ENCODE peak calls at places on chromosomes 5 and 9, in four cellular contexts. One of them, this sample, is unnamed.

GRCh38 chr9:83448606-83449005 is 89.6 kb downstream of the FRMD3 start:
- DNase-seq in GM12878: no peak
- DNase-seq in HepG2: no peak
- DNase-seq in K562: no peak
- DNase-seq in this sample: no peak

GRCh38 chr5:168085321-168086040 is 206.0 kb upstream of the WWC1 start:
- DNase-seq in K562: no peak
- DNase-seq in GM12878: no peak
- DNase-seq in HepG2: no peak
- DNase-seq in this sample: no peak

GRCh38 chr5:62183727-62184126 is 122.3 kb upstream of the KIF2A start:
- DNase-seq in K562: no peak
- DNase-seq in HepG2: no peak
- DNase-seq in GM12878: no peak
- DNase-seq in this sample: no peak

GRCh38 chr9:93667006-93667405 is 90.6 kb downstream of the PHF2 start:
- DNase-seq in GM12878: no peak
- DNase-seq in HepG2: no peak
- DNase-seq in K562: no peak
- DNase-seq in this sample: no peak

GRCh38 chr5:5467737-5468136 is 45.3 kb downstream of the ICE1 start:
- DNase-seq in HepG2: no peak
- DNase-seq in GM12878: no peak
- DNase-seq in K562: no peak
- DNase-seq in this sample: no peak

GRCh38 chr5:121053055-121053985 is 589.2 kb downstream of the PRR16 start:
- DNase-seq in GM12878: no peak
- DNase-seq in HepG2: no peak
- DNase-seq in K562: no peak
- DNase-seq in this sample: no peak

GRCh38 chr9:109166171-109166770 is 778 bp downstream of the FRRS1L start:
- DNase-seq in HepG2: no peak
- DNase-seq in K562: no peak
- DNase-seq in GM12878: no peak
- DNase-seq in this sample: no peak

GRCh38 chr5:74625742-74626241 is 14.7 kb downstream of the ENC1 start:
- DNase-seq in HepG2: no peak
- DNase-seq in GM12878: no peak
- DNase-seq in K562: no peak
- DNase-seq in this sample: peak; percentile 28

GRCh38 chr5:78626009-78626571 is 22.5 kb downstream of the LHFPL2 start:
- DNase-seq in HepG2: no peak
- DNase-seq in GM12878: no peak
- DNase-seq in K562: no peak
- DNase-seq in this sample: no peak

GRCh38 chr5:53871050-53871449 is 310.6 kb downstream of the NDUFS4 start:
- DNase-seq in GM12878: no peak
- DNase-seq in K562: no peak
- DNase-seq in HepG2: no peak
- DNase-seq in this sample: no peak

GRCh38 chr5:41637869-41638268 is 127.5 kb upstream of the PLCXD3 start:
- DNase-seq in K562: no peak
- DNase-seq in HepG2: no peak
- DNase-seq in GM12878: no peak
- DNase-seq in this sample: peak; percentile 6

GRCh38 chr5:107926121-107926520 is 255.4 kb upstream of the EFNA5 start:
- DNase-seq in GM12878: no peak
- DNase-seq in K562: no peak
- DNase-seq in HepG2: no peak
- DNase-seq in this sample: no peak

GRCh38 chr9:90137824-90138223 is 504.8 kb downstream of the DIRAS2 start:
- DNase-seq in HepG2: no peak
- DNase-seq in K562: no peak
- DNase-seq in GM12878: no peak
- DNase-seq in this sample: no peak

GRCh38 chr5:172164773-172165212 is 23.2 kb downstream of the STK10 start:
- DNase-seq in HepG2: peak; percentile 58
- DNase-seq in GM12878: no peak
- DNase-seq in K562: no peak
- DNase-seq in this sample: no peak

GRCh38 chr5:178332096-178332780 is 99.6 kb upstream of the PHYKPL start:
- DNase-seq in K562: no peak
- DNase-seq in GM12878: no peak
- DNase-seq in HepG2: no peak
- DNase-seq in this sample: no peak

GRCh38 chr9:21812945-21813568 is 10.6 kb downstream of the MTAP start:
- DNase-seq in GM12878: no peak
- DNase-seq in K562: no peak
- DNase-seq in HepG2: peak; percentile 51
- DNase-seq in this sample: peak; percentile 80

GRCh38 chr5:145737578-145737977 is 97.6 kb downstream of the PRELID2 start:
- DNase-seq in HepG2: no peak
- DNase-seq in K562: no peak
- DNase-seq in GM12878: no peak
- DNase-seq in this sample: no peak

GRCh38 chr5:137254695-137255094 is 244.4 kb downstream of the SPOCK1 start:
- DNase-seq in GM12878: no peak
- DNase-seq in K562: no peak
- DNase-seq in HepG2: no peak
- DNase-seq in this sample: no peak

GRCh38 chr9:84667571-84668203 is 1.8 kb upstream of the NTRK2 start:
- DNase-seq in HepG2: no peak
- DNase-seq in K562: no peak
- DNase-seq in GM12878: no peak
- DNase-seq in this sample: peak; percentile 28

GRCh38 chr9:32486839-32487562 is 39.0 kb downstream of the RIGI start:
- DNase-seq in GM12878: no peak
- DNase-seq in K562: no peak
- DNase-seq in HepG2: peak; percentile 78
- DNase-seq in this sample: no peak

GRCh38 chr9:112640311-112640710 is 77.6 kb downstream of the INIP start:
- DNase-seq in HepG2: no peak
- DNase-seq in K562: no peak
- DNase-seq in GM12878: no peak
- DNase-seq in this sample: no peak

GRCh38 chr5:176608937-176609723 is 826 bp downstream of the GPRIN1 start:
- DNase-seq in HepG2: no peak
- DNase-seq in GM12878: no peak
- DNase-seq in K562: peak; percentile 52
- DNase-seq in this sample: no peak

GRCh38 chr5:154740957-154741356 is 14.2 kb upstream of the LARP1 start:
- DNase-seq in GM12878: no peak
- DNase-seq in K562: peak; percentile 27
- DNase-seq in HepG2: no peak
- DNase-seq in this sample: no peak

GRCh38 chr5:33072700-33073099 is 361.6 kb downstream of the NPR3 start:
- DNase-seq in HepG2: no peak
- DNase-seq in GM12878: no peak
- DNase-seq in K562: no peak
- DNase-seq in this sample: no peak

GRCh38 chr9:133371261-133371711 is 4.6 kb downstream of the SURF4 start:
- DNase-seq in K562: peak; percentile 54
- DNase-seq in HepG2: no peak
- DNase-seq in GM12878: no peak
- DNase-seq in this sample: no peak
- TF ChIP-seq SP1 in K562: no peak
- TF ChIP-seq SP1 in HepG2: no peak
- TF ChIP-seq SP1 in GM12878: no peak
- TF ChIP-seq SP1 in this sample: no peak

DNA sequence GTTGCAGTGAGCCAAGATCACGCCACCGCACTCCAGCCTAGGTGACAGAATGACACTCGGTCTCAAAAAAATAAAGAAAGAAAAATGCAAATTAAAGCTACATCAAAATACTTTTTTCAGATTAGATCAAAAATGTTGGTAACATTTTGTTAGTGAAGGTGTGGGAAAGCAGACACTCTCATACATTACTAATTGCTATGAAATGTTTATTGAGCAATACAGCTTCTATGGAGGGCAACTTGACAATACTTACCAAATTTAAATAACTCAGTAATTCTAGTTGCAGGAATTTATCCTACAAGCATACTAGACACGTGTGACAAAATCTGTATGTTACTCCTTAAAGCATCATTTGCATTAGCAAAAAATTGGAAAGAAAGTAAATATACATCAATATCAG is 4.1 kb downstream of the TRIM23 start:
- DNase-seq in HepG2: no peak
- DNase-seq in K562: no peak
- DNase-seq in GM12878: no peak
- DNase-seq in this sample: no peak
- TF ChIP-seq FOXM1 in HepG2: no peak
- TF ChIP-seq FOXM1 in K562: no peak
- TF ChIP-seq FOXM1 in GM12878: no peak
- TF ChIP-seq FOXM1 in this sample: no peak

DNA sequence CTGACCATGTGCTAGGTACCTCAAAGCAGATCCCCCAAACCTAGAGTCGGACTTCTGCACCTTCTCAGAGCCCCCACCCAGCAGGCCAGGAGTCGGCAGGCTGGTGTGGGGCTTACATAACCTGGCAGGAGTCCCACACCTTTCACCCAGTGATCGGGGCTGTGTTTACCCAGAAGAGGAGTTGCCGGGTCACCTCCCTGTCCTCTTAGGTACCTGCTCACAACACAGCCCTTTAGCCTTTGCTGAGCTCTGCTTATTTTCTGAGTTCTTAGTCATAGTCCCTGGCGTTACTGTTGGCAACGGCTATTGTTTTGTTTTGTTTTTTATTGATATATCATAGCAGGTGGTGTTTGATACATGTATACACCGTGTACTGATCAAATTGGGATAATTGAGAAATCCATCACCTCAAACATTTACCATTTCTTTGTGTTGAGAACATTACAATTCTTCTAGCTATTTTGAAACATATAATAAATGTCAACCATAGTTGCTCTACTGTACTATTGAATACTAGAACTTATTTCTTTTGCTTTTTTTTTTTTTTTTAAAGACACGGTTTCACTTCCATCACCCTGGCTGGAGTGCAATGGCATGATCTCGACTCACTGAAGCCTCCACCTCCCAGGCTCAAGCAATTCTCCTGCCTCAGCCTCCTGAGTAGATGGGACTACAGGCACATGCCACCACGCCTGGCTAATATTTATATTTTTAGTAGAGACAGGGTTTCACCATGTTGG is 10.4 kb upstream of the EEIG1 start:
- DNase-seq in K562: no peak
- DNase-seq in GM12878: no peak
- DNase-seq in HepG2: peak; percentile 79
- DNase-seq in this sample: no peak
- TF ChIP-seq SP1 in K562: no peak
- TF ChIP-seq SP1 in GM12878: no peak
- TF ChIP-seq SP1 in HepG2: no peak
- TF ChIP-seq SP1 in this sample: no peak

GRCh38 chr5:1762878-1763547 is 36.6 kb downstream of the MRPL36 start:
- DNase-seq in HepG2: no peak
- DNase-seq in GM12878: no peak
- DNase-seq in K562: no peak
- DNase-seq in this sample: no peak

GRCh38 chr5:1761453-1761755 is 38.2 kb downstream of the MRPL36 start:
- DNase-seq in HepG2: no peak
- DNase-seq in GM12878: no peak
- DNase-seq in K562: no peak
- DNase-seq in this sample: no peak

GRCh38 chr5:1762121-1762877 is 37.3 kb downstream of the MRPL36 start:
- DNase-seq in HepG2: no peak
- DNase-seq in GM12878: no peak
- DNase-seq in K562: no peak
- DNase-seq in this sample: no peak

GRCh38 chr5:1759378-1759970 is 40.2 kb downstream of the MRPL36 start:
- DNase-seq in K562: no peak
- DNase-seq in GM12878: no peak
- DNase-seq in HepG2: no peak
- DNase-seq in this sample: no peak

GRCh38 chr5:1760656-1761452 is 38.8 kb downstream of the MRPL36 start:
- DNase-seq in HepG2: no peak
- DNase-seq in K562: no peak
- DNase-seq in GM12878: no peak
- DNase-seq in this sample: no peak
- TF ChIP-seq FOXM1 in HepG2: no peak
- TF ChIP-seq FOXM1 in K562: no peak
- TF ChIP-seq FOXM1 in GM12878: no peak
- TF ChIP-seq FOXM1 in this sample: no peak

DNA sequence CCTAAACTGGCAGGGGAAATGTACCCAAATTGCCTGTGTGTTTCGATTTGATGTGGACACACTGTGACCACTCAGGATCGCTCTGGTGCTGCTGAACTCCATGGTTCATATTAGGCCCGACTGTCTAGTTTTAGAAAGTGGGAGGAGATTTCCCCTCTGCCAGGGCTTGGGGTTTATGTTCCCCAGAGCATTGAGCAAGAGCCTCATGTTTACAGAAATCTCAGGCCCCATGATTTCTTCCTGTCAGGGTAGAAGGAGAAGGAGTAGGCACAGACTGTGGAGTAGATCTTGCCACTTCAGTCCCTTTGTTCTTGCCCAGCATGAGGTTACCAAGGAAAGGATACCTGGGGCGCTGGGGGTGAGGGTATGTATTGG is 40.8 kb upstream of the GLRX start:
- DNase-seq in HepG2: peak; percentile 69
- DNase-seq in GM12878: no peak
- DNase-seq in K562: no peak
- DNase-seq in this sample: no peak
- TF ChIP-seq SP1 in HepG2: no peak
- TF ChIP-seq SP1 in GM12878: no peak
- TF ChIP-seq SP1 in K562: no peak
- TF ChIP-seq SP1 in this sample: no peak

GRCh38 chr5:56319281-56320242 is 86.4 kb upstream of the ANKRD55 start:
- DNase-seq in HepG2: peak; percentile 26
- DNase-seq in GM12878: no peak
- DNase-seq in K562: no peak
- DNase-seq in this sample: no peak
- TF ChIP-seq FOXM1 in HepG2: no peak
- TF ChIP-seq FOXM1 in GM12878: no peak
- TF ChIP-seq FOXM1 in K562: no peak
- TF ChIP-seq FOXM1 in this sample: no peak

DNA sequence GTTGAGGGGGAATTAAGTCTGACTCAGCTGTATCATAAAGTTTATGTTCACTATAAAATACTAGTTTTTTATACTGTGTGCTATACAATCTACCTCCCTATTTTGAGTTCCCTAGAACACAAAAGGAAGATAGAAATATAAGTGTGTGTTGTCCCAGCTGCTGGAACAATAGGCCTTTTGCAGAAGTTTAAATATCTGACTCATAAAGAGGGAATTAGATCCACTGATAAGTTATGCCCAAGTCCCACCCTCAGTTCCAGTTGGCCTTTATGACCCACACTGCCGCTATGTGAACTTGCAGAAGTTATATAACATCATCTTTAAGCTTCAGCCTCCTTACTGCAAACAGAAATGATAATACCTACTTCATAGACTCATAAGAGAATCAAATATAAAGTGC is 88.5 kb upstream of the DAB2 start:
- DNase-seq in HepG2: peak; percentile 12
- DNase-seq in GM12878: no peak
- DNase-seq in K562: no peak
- DNase-seq in this sample: no peak
- TF ChIP-seq SP1 in HepG2: no peak
- TF ChIP-seq SP1 in GM12878: no peak
- TF ChIP-seq SP1 in K562: no peak
- TF ChIP-seq SP1 in this sample: no peak

GRCh38 chr5:173671121-173671949 is 54.9 kb upstream of the BOD1 start:
- DNase-seq in HepG2: peak; percentile 60
- DNase-seq in GM12878: no peak
- DNase-seq in K562: peak; percentile 44
- DNase-seq in this sample: no peak
- TF ChIP-seq FOXM1 in HepG2: no peak
- TF ChIP-seq FOXM1 in GM12878: no peak
- TF ChIP-seq FOXM1 in K562: peak; percentile 32
- TF ChIP-seq FOXM1 in this sample: no peak

This sample was measured in HEK293T.